ENCODE peak calls at places on chromosomes 5 and 9, in five cellular contexts. G is HepG2, P is SK-N-SH, Q is GM12878, D is K562. A is an unnamed sample.

GRCh38 chr5:145222622-145223021 is 612.5 kb downstream of the PRELID2 start:
- DNase-seq in D (no peak), Q (no peak), G (no peak), P (no peak), A (no peak)

GRCh38 chr5:17180957-17181723 is 36.3 kb upstream of the BASP1 start:
- DNase-seq in G (peak; percentile 13), P (peak; percentile 19), D (no peak), Q (no peak), A (no peak)

GRCh38 chr5:137036630-137037029 is 462.5 kb downstream of the SPOCK1 start:
- DNase-seq in P (no peak), D (no peak), G (no peak), Q (no peak), A (no peak)

GRCh38 chr9:72384710-72385475 is 19.9 kb upstream of the ZFAND5 start:
- DNase-seq in Q (no peak), G (no peak), P (no peak), D (no peak), A (no peak)

GRCh38 chr9:2134391-2134790 is 119.2 kb downstream of the SMARCA2 start:
- DNase-seq in P (no peak), G (no peak), Q (no peak), D (no peak), A (no peak)

GRCh38 chr9:89953824-89954223 is 349.0 kb downstream of the GADD45G start:
- DNase-seq in G (no peak), Q (no peak), P (peak; percentile 25), D (no peak), A (no peak)

GRCh38 chr5:174044451-174044850 is 1.1 kb upstream of the NSG2 start:
- DNase-seq in P (no peak), G (no peak), Q (no peak), D (no peak), A (no peak)

GRCh38 chr9:92720209-92720765 is 44.3 kb downstream of the BICD2 start:
- DNase-seq in P (no peak), Q (no peak), G (no peak), D (no peak), A (no peak)

GRCh38 chr9:109319072-109319630 is 1.7 kb downstream of the EPB41L4B start:
- DNase-seq in D (no peak), G (no peak), P (peak; percentile 58), Q (no peak), A (no peak)

GRCh38 chr5:96258692-96259091 is 174.4 kb downstream of the PCSK1 start:
- DNase-seq in P (no peak), G (no peak), Q (no peak), D (no peak), A (no peak)

GRCh38 chr5:98099448-98100105 is 673.9 kb upstream of the RGMB start:
- DNase-seq in P (no peak), G (no peak), Q (no peak), D (no peak), A (no peak)

GRCh38 chr9:90801507-90802289 is at the start of gene SYK:
- DNase-seq in Q (no peak), G (no peak), D (peak; percentile 54), P (peak; percentile 66), A (peak; percentile 44)

GRCh38 chr9:4497855-4498254 is 7.6 kb downstream of the SLC1A1 start:
- DNase-seq in Q (no peak), G (no peak), D (no peak), P (no peak), A (no peak)

GRCh38 chr9:33289501-33289900 is 815 bp upstream of the NFX1 start:
- DNase-seq in P (peak; percentile 38), D (no peak), G (no peak), Q (no peak), A (no peak)

GRCh38 chr5:39948867-39949468 is 524.2 kb upstream of the DAB2 start:
- DNase-seq in Q (peak; percentile 7), P (peak; percentile 30), D (peak; percentile 42), G (peak; percentile 68), A (peak; percentile 45)

GRCh38 chr9:121781143-121781542 is 129.7 kb downstream of the DAB2IP start:
- DNase-seq in G (no peak), D (no peak), Q (no peak), P (no peak), A (no peak)

GRCh38 chr9:79813262-79813646 is 241.5 kb downstream of the TLE4 start:
- DNase-seq in Q (no peak), G (no peak), P (no peak), D (no peak), A (no peak)

GRCh38 chr9:79812099-79812498 is 240.3 kb downstream of the TLE4 start:
- DNase-seq in D (no peak), G (no peak), Q (no peak), P (no peak), A (no peak)

GRCh38 chr9:79812507-79813261 is 240.9 kb downstream of the TLE4 start:
- DNase-seq in G (no peak), D (no peak), Q (peak; percentile 55), P (no peak), A (no peak)

DNA sequence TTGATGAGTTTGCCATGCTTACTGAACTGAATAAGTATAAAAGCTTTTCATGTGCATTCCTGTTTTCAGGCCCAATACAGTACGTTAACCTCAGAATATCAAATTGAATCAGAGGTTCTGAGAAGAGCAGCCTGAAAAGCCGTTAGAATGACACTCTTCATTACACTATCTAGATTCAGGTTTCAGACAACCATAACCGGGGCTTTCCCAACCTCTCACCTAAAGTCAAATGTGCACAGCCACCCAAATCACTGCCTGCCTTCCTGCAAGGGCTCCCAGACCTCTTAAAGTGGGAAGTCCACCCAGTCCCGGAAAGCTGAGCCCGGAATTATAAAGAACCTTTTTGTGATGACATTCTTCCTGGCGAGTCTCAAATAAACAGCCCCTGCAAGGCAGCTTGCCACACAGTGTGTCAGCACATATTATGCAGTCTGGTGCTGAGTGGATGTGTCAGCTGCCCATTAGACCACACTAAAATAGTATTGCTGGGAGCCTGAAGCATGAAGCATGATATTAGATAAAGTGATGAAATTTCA is 245.8 kb downstream of the TLE4 start:
- DNase-seq in G (no peak), Q (no peak), D (no peak), P (no peak), A (no peak)
- TF ChIP-seq FOXM1 in G (no peak), Q (no peak), D (no peak), P (no peak), A (no peak)

GRCh38 chr9:87267701-87268100 is 230.0 kb upstream of the DAPK1 start:
- DNase-seq in P (no peak), G (no peak), Q (no peak), D (no peak), A (no peak)
- TF ChIP-seq FOXM1 in P (no peak), G (no peak), Q (no peak), D (no peak), A (no peak)

GRCh38 chr5:115565233-115565632 is 20.7 kb upstream of the FEM1C start:
- DNase-seq in Q (no peak), G (no peak), P (peak; percentile 24), D (no peak), A (no peak)
- TF ChIP-seq FOXM1 in Q (no peak), G (no peak), P (no peak), D (no peak), A (no peak)

GRCh38 chr5:109759304-109759703 is 69.6 kb downstream of the MAN2A1 start:
- DNase-seq in D (no peak), P (no peak), Q (no peak), G (no peak), A (no peak)
- TF ChIP-seq FOXM1 in D (no peak), P (no peak), Q (no peak), G (no peak), A (no peak)

GRCh38 chr9:131833906-131834305 is 94.0 kb upstream of the RAPGEF1 start:
- DNase-seq in Q (no peak), D (no peak), P (no peak), G (no peak), A (no peak)
- TF ChIP-seq FOXM1 in Q (no peak), D (no peak), P (no peak), G (no peak), A (no peak)

GRCh38 chr9:134420974-134421432 is 94.7 kb downstream of the RXRA start:
- DNase-seq in G (no peak), P (no peak), D (no peak), Q (no peak), A (no peak)

GRCh38 chr9:134420281-134420835 is 94.1 kb downstream of the RXRA start:
- DNase-seq in P (no peak), D (no peak), G (no peak), Q (no peak), A (no peak)

GRCh38 chr9:134418986-134419683 is 92.9 kb downstream of the RXRA start:
- DNase-seq in G (no peak), P (no peak), Q (no peak), D (no peak), A (no peak)

GRCh38 chr9:134418354-134418753 is 92.1 kb downstream of the RXRA start:
- DNase-seq in D (no peak), G (no peak), Q (no peak), P (no peak), A (no peak)

GRCh38 chr9:134419684-134420076 is 93.4 kb downstream of the RXRA start:
- DNase-seq in Q (no peak), P (peak; percentile 83), D (peak; percentile 37), G (no peak), A (peak; percentile 65)
- TF ChIP-seq FOXM1 in Q (no peak), P (no peak), D (no peak), G (no peak), A (no peak)

DNA sequence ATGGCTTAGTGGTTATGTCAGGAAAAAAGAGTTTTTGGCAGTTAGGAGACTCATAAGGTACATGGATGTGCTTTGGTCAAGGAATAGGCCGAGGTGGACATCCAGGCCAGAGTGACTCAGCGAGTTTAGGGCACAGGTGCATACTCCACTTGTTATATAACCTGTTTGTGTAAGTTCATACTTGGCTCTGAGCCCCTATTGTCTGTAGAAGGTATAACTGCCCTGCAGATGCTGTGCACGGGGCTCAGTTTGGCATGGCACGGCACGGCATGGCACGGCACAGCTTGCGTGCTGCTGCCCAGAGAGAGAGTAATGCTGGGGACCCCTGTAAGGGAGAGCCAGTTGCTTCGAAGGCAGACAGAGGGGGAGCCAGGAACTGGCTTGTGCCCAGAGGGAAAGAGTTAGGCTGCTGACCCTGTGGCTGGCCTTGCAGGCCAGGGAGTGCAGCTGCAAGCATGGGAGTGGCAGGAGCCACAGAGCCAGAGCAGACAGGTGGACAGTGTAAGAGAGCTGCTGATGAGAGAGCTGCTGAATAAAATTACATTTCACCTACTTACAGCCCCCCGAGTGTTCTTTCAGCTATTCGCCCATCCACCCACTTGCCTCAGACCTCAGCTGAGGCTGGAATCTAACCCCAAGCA is 32.2 kb downstream of the GCNT4 start:
- DNase-seq in G (peak; percentile 48), P (no peak), D (no peak), Q (no peak), A (no peak)
- TF ChIP-seq FOXM1 in G (no peak), P (no peak), D (no peak), Q (no peak), A (no peak)

A was measured in HEK293T.